ENCODE peak calls at places on chromosomes 13 and 19, in ten cellular contexts. V, M, D, L, T, A, G, U, F and N are unnamed samples.

GRCh38 chr13:42996584-42996983 is 4.5 kb upstream of the EPSTI1 start:
- DNase-seq in V (no peak), T (no peak), M (peak; percentile 98), L (no peak), D (peak; percentile 46), A (no peak), U (no peak), F (no peak), G (no peak), N (no peak)

GRCh38 chr13:30334663-30335386 is 27.5 kb upstream of the KATNAL1 start:
- DNase-seq in M (peak; percentile 4), A (no peak), D (peak; percentile 59), G (no peak), T (no peak), F (no peak), V (no peak), U (no peak), L (no peak), N (peak; percentile 38)

GRCh38 chr13:41299316-41300094 is 11.6 kb upstream of the NAA16 start:
- DNase-seq in A (no peak), T (no peak), F (no peak), V (no peak), U (no peak), L (no peak), G (no peak), M (no peak), D (no peak), N (no peak)

GRCh38 chr13:31943591-31943990 is 88.0 kb upstream of the FRY start:
- DNase-seq in A (no peak), L (no peak), M (no peak), V (no peak), G (no peak), F (no peak), D (no peak), U (no peak), T (no peak), N (no peak)

GRCh38 chr19:38173324-38174041 is 50.5 kb downstream of the DPF1 start:
- DNase-seq in F (peak; percentile 84), G (peak; percentile 28), L (no peak), M (peak; percentile 36), A (no peak), D (no peak), V (no peak), T (no peak), U (peak; percentile 92), N (peak; percentile 64)

GRCh38 chr13:95956589-95957148 is 96.5 kb downstream of the UGGT2 start:
- DNase-seq in A (no peak), T (no peak), U (no peak), M (no peak), L (no peak), G (no peak), F (no peak), V (no peak), D (no peak), N (no peak)

GRCh38 chr19:52735734-52736133 is 890 bp upstream of the ZNF611 start:
- DNase-seq in L (peak; percentile 68), V (no peak), D (no peak), A (peak; percentile 85), F (peak; percentile 80), U (peak; percentile 87), M (no peak), G (peak; percentile 38), T (peak; percentile 46), N (peak; percentile 47)

GRCh38 chr19:51971624-51972023 is 15.0 kb downstream of the ZNF350 start:
- DNase-seq in M (peak; percentile 13), V (no peak), T (no peak), L (no peak), F (no peak), D (no peak), G (no peak), U (no peak), A (no peak), N (no peak)

DNA sequence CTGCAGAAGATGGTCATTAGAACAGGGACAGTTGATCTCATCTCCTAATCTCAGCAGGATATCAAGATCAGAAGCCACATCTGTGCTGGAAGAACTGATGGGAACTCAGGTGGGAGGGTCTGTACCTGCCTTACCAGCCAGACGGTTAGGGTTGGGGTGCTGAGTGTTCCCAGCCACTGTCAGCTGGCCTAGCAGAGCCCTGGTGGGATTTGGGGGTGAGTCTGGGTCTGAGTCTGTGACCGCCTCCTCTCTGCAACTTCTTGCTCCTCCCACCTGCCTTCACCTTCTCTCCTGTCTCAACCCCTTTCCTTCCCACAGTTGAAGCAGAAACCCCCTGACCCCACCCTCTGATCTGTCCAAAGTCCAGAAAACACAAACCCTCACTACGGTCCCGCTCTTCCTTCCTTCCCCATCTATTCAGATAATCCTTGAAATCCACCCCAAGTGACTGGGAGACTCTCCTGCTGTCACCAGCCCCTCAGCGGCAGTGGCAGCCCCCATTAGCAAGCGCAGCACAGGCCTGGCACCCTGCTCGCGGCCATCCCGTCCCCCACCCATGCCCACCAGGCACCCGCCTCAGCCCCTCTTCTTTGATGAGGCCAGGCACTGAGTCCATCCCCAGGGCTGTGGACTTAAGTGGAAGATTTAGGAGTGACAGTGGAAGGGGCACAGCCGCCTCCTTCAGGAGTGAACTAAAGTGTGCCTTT is 91.9 kb upstream of the GPR183 start:
- DNase-seq in U (peak; percentile 77), A (no peak), L (no peak), D (no peak), V (no peak), M (no peak), G (peak; percentile 4), T (no peak), F (no peak), N (no peak)
- TF ChIP-seq CTCF in U (no peak), A (no peak), L (no peak), D (no peak), V (no peak), M (no peak), G (no peak), T (no peak), F (no peak), N (no peak)

GRCh38 chr13:113299951-113300350 is 2.9 kb downstream of the LAMP1 start:
- DNase-seq in L (no peak), T (no peak), M (no peak), V (no peak), F (no peak), U (no peak), D (no peak), G (no peak), A (no peak), N (no peak)

GRCh38 chr13:113296842-113297369 is at the start of gene LAMP1:
- DNase-seq in M (peak; percentile 97), V (peak; percentile 99), G (peak; percentile 99), U (peak; percentile 100), T (peak; percentile 99), F (peak; percentile 98), D (peak; percentile 91), A (peak; percentile 99), L (peak; percentile 98), N (peak; percentile 99)

GRCh38 chr13:113291997-113292862 is 4.8 kb upstream of the LAMP1 start:
- DNase-seq in V (no peak), T (no peak), L (no peak), F (no peak), U (peak; percentile 92), A (no peak), D (no peak), G (no peak), M (peak; percentile 51), N (peak; percentile 38)

GRCh38 chr13:113298001-113298945 is 1.2 kb downstream of the LAMP1 start:
- DNase-seq in G (no peak), U (no peak), F (no peak), T (no peak), L (no peak), D (no peak), V (no peak), M (no peak), A (no peak), N (no peak)

GRCh38 chr13:113297370-113297871 is 382 bp downstream of the LAMP1 start:
- DNase-seq in D (no peak), T (no peak), L (peak; percentile 26), M (no peak), V (no peak), G (no peak), F (no peak), U (peak; percentile 90), A (peak; percentile 77), N (peak; percentile 15)
- TF ChIP-seq POLR2A in D (no peak), T (no peak), L (no peak), M (no peak), V (no peak), G (no peak), F (no peak), U (no peak), A (no peak), N (no peak)

GRCh38 chr19:48194041-48194871 is 23.8 kb downstream of the ZSWIM9 start:
- DNase-seq in T (no peak), M (peak; percentile 7), V (peak; percentile 73), G (no peak), D (no peak), F (no peak), L (no peak), U (peak; percentile 72), A (no peak), N (peak; percentile 13)

GRCh38 chr19:48192750-48193149 is 22.3 kb downstream of the ZSWIM9 start:
- DNase-seq in T (no peak), U (peak; percentile 18), D (no peak), V (no peak), F (no peak), M (no peak), A (no peak), L (no peak), G (no peak), N (no peak)

GRCh38 chr19:48196933-48197665 is 26.6 kb downstream of the ZSWIM9 start:
- DNase-seq in A (no peak), L (no peak), U (peak; percentile 71), D (no peak), F (no peak), V (no peak), T (no peak), G (no peak), M (no peak), N (no peak)

GRCh38 chr19:48196321-48196761 is 25.9 kb downstream of the ZSWIM9 start:
- DNase-seq in M (no peak), L (no peak), V (no peak), U (peak; percentile 75), G (no peak), T (no peak), F (no peak), A (no peak), D (no peak), N (no peak)

GRCh38 chr19:48195106-48195830 is 24.8 kb downstream of the ZSWIM9 start:
- DNase-seq in F (no peak), G (no peak), L (no peak), D (no peak), T (no peak), U (peak; percentile 74), M (no peak), A (no peak), V (no peak), N (no peak)
- TF ChIP-seq CTCF in F (no peak), G (no peak), L (no peak), D (no peak), T (no peak), U (no peak), M (no peak), A (no peak), V (no peak), N (no peak)

GRCh38 chr13:114066956-114067355 is 65.5 kb downstream of the RASA3 start:
- DNase-seq in D (no peak), V (no peak), T (no peak), U (no peak), G (no peak), M (no peak), A (no peak), F (peak; percentile 79), L (no peak), N (no peak)

GRCh38 chr13:114064516-114065140 is 67.8 kb downstream of the RASA3 start:
- DNase-seq in V (peak; percentile 80), D (no peak), A (peak; percentile 79), U (no peak), G (peak; percentile 51), L (peak; percentile 40), M (peak; percentile 40), T (no peak), F (peak; percentile 79), N (no peak)

GRCh38 chr13:114067381-114067885 is 65.0 kb downstream of the RASA3 start:
- DNase-seq in G (no peak), A (no peak), F (no peak), M (peak; percentile 68), U (no peak), D (no peak), L (no peak), V (no peak), T (peak; percentile 10), N (no peak)

GRCh38 chr13:114065141-114065925 is 67.1 kb downstream of the RASA3 start:
- DNase-seq in F (peak; percentile 92), A (peak; percentile 96), D (peak; percentile 90), V (peak; percentile 91), M (peak; percentile 98), T (peak; percentile 70), U (peak; percentile 96), L (peak; percentile 80), G (peak; percentile 79), N (peak; percentile 80)

GRCh38 chr13:114065926-114066774 is 66.3 kb downstream of the RASA3 start:
- DNase-seq in U (no peak), F (peak; percentile 85), G (no peak), A (peak; percentile 82), L (peak; percentile 54), V (no peak), T (no peak), D (no peak), M (no peak), N (no peak)
- TF ChIP-seq POLR2A in U (no peak), F (no peak), G (no peak), A (no peak), L (no peak), V (no peak), T (no peak), D (no peak), M (no peak), N (no peak)